ENCODE peak calls at places on chromosome 5, in six cellular contexts. A is left ventricle myocardium inferior; J is cardiac muscle cell; H is breast epithelium; E is CD8-positive, alpha-beta memory T cell; V is psoas muscle. I is an unnamed sample.

GRCh38 chr5:180844858-180845257 is 16.2 kb downstream of the ZFP62 start:
- DNase-seq in A (no peak), J (no peak), H (no peak), E (no peak), V (no peak), I (no peak)

GRCh38 chr5:22693125-22693524 is 160.0 kb downstream of the CDH12 start:
- DNase-seq in A (no peak), J (no peak), H (no peak), E (no peak), V (no peak), I (no peak)

GRCh38 chr5:94245608-94246007 is 372.8 kb downstream of the KIAA0825 start:
- DNase-seq in A (no peak), J (no peak), H (no peak), E (no peak), V (no peak), I (no peak)

GRCh38 chr5:157523976-157524375 is 51.6 kb downstream of the ADAM19 start:
- DNase-seq in A (no peak), J (no peak), H (no peak), E (no peak), V (no peak), I (no peak)

GRCh38 chr5:177454397-177455035 is 7.9 kb downstream of the PRR7 start:
- DNase-seq in A (peak; percentile 91), J (peak; percentile 94), H (peak; percentile 93), E (peak; percentile 97), V (peak; percentile 92), I (peak; percentile 91)

GRCh38 chr5:140821375-140822280 is at the start of gene PCDHA5:
- DNase-seq in A (no peak), J (no peak), H (no peak), E (no peak), V (no peak), I (no peak)

GRCh38 chr5:11329676-11330075 is 568.6 kb upstream of the DAP start:
- DNase-seq in A (no peak), J (peak; percentile 17), H (no peak), E (no peak), V (no peak), I (no peak)

GRCh38 chr5:138574744-138575193 is 432 bp downstream of the HSPA9 start:
- DNase-seq in A (no peak), J (no peak), H (no peak), E (no peak), V (no peak), I (no peak)

GRCh38 chr5:74434124-74434899 is 206.2 kb downstream of the ENC1 start:
- DNase-seq in A (no peak), J (no peak), H (no peak), E (no peak), V (no peak), I (no peak)

GRCh38 chr5:15737036-15737821 is 237.2 kb downstream of the FBXL7 start:
- DNase-seq in A (no peak), J (peak; percentile 49), H (no peak), E (no peak), V (no peak), I (no peak)

GRCh38 chr5:54320256-54320655 is 9.9 kb upstream of the ARL15 start:
- DNase-seq in A (no peak), J (no peak), H (no peak), E (no peak), V (no peak), I (no peak)

GRCh38 chr5:59275170-59275536 is 618.4 kb downstream of the PDE4D start:
- DNase-seq in A (no peak), J (no peak), H (no peak), E (no peak), V (no peak), I (no peak)

GRCh38 chr5:127425037-127425436 is 92.4 kb upstream of the PRRC1 start:
- DNase-seq in A (no peak), J (peak; percentile 60), H (no peak), E (no peak), V (no peak), I (no peak)

GRCh38 chr5:127944125-127944524 is 139.4 kb upstream of the SLC12A2 start:
- DNase-seq in A (no peak), J (no peak), H (no peak), E (no peak), V (no peak), I (no peak)

GRCh38 chr5:138696501-138696900 is 56.7 kb upstream of the CTNNA1 start:
- DNase-seq in A (no peak), J (no peak), H (no peak), E (no peak), V (no peak), I (no peak)

GRCh38 chr5:36070687-36071571 is 4.2 kb upstream of the UGT3A2 start:
- DNase-seq in A (no peak), J (no peak), H (no peak), E (no peak), V (no peak), I (no peak)

GRCh38 chr5:150122158-150122510 is 33.5 kb downstream of the PDGFRB start:
- DNase-seq in A (no peak), J (no peak), H (no peak), E (no peak), V (no peak), I (no peak)

GRCh38 chr5:125327676-125328075 is 581.2 kb upstream of the ZNF608 start:
- DNase-seq in A (no peak), J (peak; percentile 80), H (no peak), E (no peak), V (no peak), I (no peak)

GRCh38 chr5:163509288-163510040 is 4.0 kb downstream of the MAT2B start:
- DNase-seq in A (no peak), J (no peak), H (peak; percentile 55), E (no peak), V (no peak), I (no peak)

GRCh38 chr5:29794146-29794787 is 1399.2 kb upstream of the CDH6 start:
- DNase-seq in A (no peak), J (peak; percentile 3), H (no peak), E (no peak), V (no peak), I (no peak)

GRCh38 chr5:139848508-139849100 is 53.0 kb downstream of the PSD2 start:
- DNase-seq in A (no peak), J (no peak), H (no peak), E (peak; percentile 16), V (peak; percentile 46), I (no peak)

GRCh38 chr5:160271396-160271795 is 41.0 kb downstream of the CCNJL start:
- DNase-seq in A (no peak), J (peak; percentile 55), H (no peak), E (no peak), V (no peak), I (no peak)

GRCh38 chr5:72517961-72518690 is 10.9 kb upstream of the ZNF366 start:
- DNase-seq in A (peak; percentile 68), J (no peak), H (no peak), E (no peak), V (peak; percentile 59), I (no peak)

GRCh38 chr5:113062869-113063508 is 86.4 kb downstream of the DCP2 start:
- DNase-seq in A (no peak), J (no peak), H (no peak), E (no peak), V (no peak), I (no peak)
- H3K4me3 ChIP-seq in A (no peak overlapping the region), J (no peak overlapping the region), H (no peak overlapping the region), E (no peak overlapping the region), V (no peak overlapping the region), I (no peak overlapping the region)

DNA sequence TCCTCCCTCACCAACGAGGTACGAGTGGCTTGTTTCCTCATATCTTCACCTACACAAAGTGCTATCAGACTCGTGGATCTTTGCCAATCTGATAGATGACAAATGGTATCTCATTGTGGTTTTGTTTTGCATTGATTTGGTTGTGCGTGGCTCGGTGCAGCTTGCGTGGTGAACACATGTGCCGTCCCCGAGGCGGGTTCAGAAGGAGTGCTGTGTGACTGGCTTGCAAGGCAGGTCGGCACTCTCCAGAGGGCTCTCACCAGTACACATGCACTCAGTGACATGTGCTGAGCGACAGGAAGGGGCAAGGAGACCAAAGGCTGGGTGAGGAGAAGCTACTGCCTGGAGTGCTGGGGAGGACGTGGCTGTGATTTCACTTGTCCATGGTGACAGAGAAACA is 95.3 kb upstream of the PITX1 start:
- DNase-seq in A (no peak), J (no peak), H (no peak), E (no peak), V (no peak), I (peak; percentile 30)
- H3K4me1 ChIP-seq in A (no peaks in the 10 kb centered on the region), J (peaks cover 6% of the 10 kb centered on the region), H (no peaks in the 10 kb centered on the region), E (no peaks in the 10 kb centered on the region), V (no peaks in the 10 kb centered on the region), I (no peaks in the 10 kb centered on the region)

GRCh38 chr5:58123501-58123900 is 336.4 kb downstream of the PLK2 start:
- DNase-seq in A (no peak), J (no peak), H (no peak), E (no peak), V (no peak), I (no peak)

GRCh38 chr5:58127486-58128220 is 332.2 kb downstream of the PLK2 start:
- DNase-seq in A (no peak), J (peak; percentile 18), H (no peak), E (no peak), V (no peak), I (no peak)

GRCh38 chr5:58122993-58123392 is 336.9 kb downstream of the PLK2 start:
- DNase-seq in A (no peak), J (no peak), H (no peak), E (no peak), V (no peak), I (no peak)

GRCh38 chr5:58122157-58122556 is 337.7 kb downstream of the PLK2 start:
- DNase-seq in A (no peak), J (no peak), H (no peak), E (no peak), V (no peak), I (no peak)

GRCh38 chr5:58127132-58127485 is 332.8 kb downstream of the PLK2 start:
- DNase-seq in A (no peak), J (no peak), H (no peak), E (no peak), V (no peak), I (no peak)
- H3K4me3 ChIP-seq in A (peak overlapping the region; percentile 3), J (no peak overlapping the region), H (no peak overlapping the region), E (no peak overlapping the region), V (no peak overlapping the region), I (no peak overlapping the region)

GRCh38 chr5:454936-455335 is 12.0 kb downstream of the EXOC3 start:
- DNase-seq in A (peak; percentile 11), J (no peak), H (no peak), E (no peak), V (no peak), I (no peak)
- H3K4me1 ChIP-seq in A (no peaks in the 10 kb centered on the region), J (no peaks in the 10 kb centered on the region), H (no peaks in the 10 kb centered on the region), E (peaks cover 17% of the 10 kb centered on the region), V (no peaks in the 10 kb centered on the region), I (peaks cover 20% of the 10 kb centered on the region)

GRCh38 chr5:123454236-123454911 is 31.2 kb upstream of the CEP120 start:
- DNase-seq in A (no peak), J (no peak), H (no peak), E (no peak), V (no peak), I (no peak)
- H3K4me3 ChIP-seq in A (no peak overlapping the region), J (no peak overlapping the region), H (no peak overlapping the region), E (no peak overlapping the region), V (no peak overlapping the region), I (no peak overlapping the region)

GRCh38 chr5:154783774-154784460 is 28.7 kb downstream of the LARP1 start:
- DNase-seq in A (peak; percentile 36), J (no peak), H (no peak), E (no peak), V (peak; percentile 44), I (no peak)
- H3K4me1 ChIP-seq in A (peaks cover 100% of the 10 kb centered on the region), J (peaks cover 32% of the 10 kb centered on the region), H (peaks cover 4% of the 10 kb centered on the region), E (peaks cover 82% of the 10 kb centered on the region), V (peaks cover 89% of the 10 kb centered on the region), I (peaks cover 94% of the 10 kb centered on the region)